ENCODE peak calls at places on chromosomes 3 and 15, in ten cellular contexts. W, Z, K, O, B, H, X, S, C and E are unnamed samples.
A peak's percentile ranks its signal among the peaks of the same experiment; 100 is the strongest.

GRCh38 chr15:74432271-74432967 is 1.3 kb downstream of the SEMA7A start:
- DNase-seq in W (no peak), Z (no peak), K (no peak), O (no peak), B (no peak), H (peak; percentile 42), X (no peak), S (no peak), C (no peak), E (no peak)

GRCh38 chr15:70863450-70864218 is 9.7 kb upstream of the LARP6 start:
- DNase-seq in W (peak; percentile 36), Z (no peak), K (no peak), O (no peak), B (no peak), H (no peak), X (no peak), S (no peak), C (no peak), E (no peak)

GRCh38 chr3:110504401-110504800 is 567.2 kb upstream of the NECTIN3 start:
- DNase-seq in W (no peak), Z (no peak), K (no peak), O (no peak), B (no peak), H (no peak), X (no peak), S (no peak), C (no peak), E (no peak)

GRCh38 chr15:72116680-72117447 is 1.1 kb downstream of the MYO9A start:
- DNase-seq in W (peak; percentile 28), Z (peak; percentile 92), K (no peak), O (peak; percentile 58), B (no peak), H (no peak), X (no peak), S (peak; percentile 18), C (peak; percentile 33), E (no peak)

GRCh38 chr3:156256256-156256655 is 135.9 kb downstream of the KCNAB1 start:
- DNase-seq in W (no peak), Z (no peak), K (no peak), O (no peak), B (no peak), H (no peak), X (no peak), S (no peak), C (no peak), E (no peak)

GRCh38 chr3:9205345-9206143 is 43.9 kb downstream of the SRGAP3 start:
- DNase-seq in W (no peak), Z (no peak), K (no peak), O (no peak), B (no peak), H (no peak), X (no peak), S (no peak), C (no peak), E (no peak)

GRCh38 chr15:89652131-89652530 is 3.1 kb downstream of the KIF7 start:
- DNase-seq in W (no peak), Z (no peak), K (no peak), O (no peak), B (peak; percentile 36), H (no peak), X (no peak), S (no peak), C (no peak), E (no peak)

GRCh38 chr3:39098473-39099000 is 8.9 kb downstream of the GORASP1 start:
- DNase-seq in W (no peak), Z (peak; percentile 80), K (no peak), O (no peak), B (no peak), H (no peak), X (no peak), S (no peak), C (no peak), E (no peak)

GRCh38 chr15:98725874-98726273 is 77.5 kb downstream of the IGF1R start:
- DNase-seq in W (no peak), Z (no peak), K (peak; percentile 59), O (no peak), B (no peak), H (no peak), X (no peak), S (no peak), C (peak; percentile 18), E (no peak)

GRCh38 chr15:98729446-98730042 is 81.2 kb downstream of the IGF1R start:
- DNase-seq in W (no peak), Z (no peak), K (no peak), O (no peak), B (no peak), H (no peak), X (no peak), S (peak; percentile 44), C (no peak), E (no peak)

GRCh38 chr15:98728811-98729160 is 80.4 kb downstream of the IGF1R start:
- DNase-seq in W (no peak), Z (no peak), K (no peak), O (no peak), B (no peak), H (no peak), X (no peak), S (no peak), C (no peak), E (no peak)

GRCh38 chr15:98728107-98728810 is 79.9 kb downstream of the IGF1R start:
- DNase-seq in W (no peak), Z (no peak), K (no peak), O (no peak), B (no peak), H (no peak), X (no peak), S (no peak), C (no peak), E (no peak)

DNA sequence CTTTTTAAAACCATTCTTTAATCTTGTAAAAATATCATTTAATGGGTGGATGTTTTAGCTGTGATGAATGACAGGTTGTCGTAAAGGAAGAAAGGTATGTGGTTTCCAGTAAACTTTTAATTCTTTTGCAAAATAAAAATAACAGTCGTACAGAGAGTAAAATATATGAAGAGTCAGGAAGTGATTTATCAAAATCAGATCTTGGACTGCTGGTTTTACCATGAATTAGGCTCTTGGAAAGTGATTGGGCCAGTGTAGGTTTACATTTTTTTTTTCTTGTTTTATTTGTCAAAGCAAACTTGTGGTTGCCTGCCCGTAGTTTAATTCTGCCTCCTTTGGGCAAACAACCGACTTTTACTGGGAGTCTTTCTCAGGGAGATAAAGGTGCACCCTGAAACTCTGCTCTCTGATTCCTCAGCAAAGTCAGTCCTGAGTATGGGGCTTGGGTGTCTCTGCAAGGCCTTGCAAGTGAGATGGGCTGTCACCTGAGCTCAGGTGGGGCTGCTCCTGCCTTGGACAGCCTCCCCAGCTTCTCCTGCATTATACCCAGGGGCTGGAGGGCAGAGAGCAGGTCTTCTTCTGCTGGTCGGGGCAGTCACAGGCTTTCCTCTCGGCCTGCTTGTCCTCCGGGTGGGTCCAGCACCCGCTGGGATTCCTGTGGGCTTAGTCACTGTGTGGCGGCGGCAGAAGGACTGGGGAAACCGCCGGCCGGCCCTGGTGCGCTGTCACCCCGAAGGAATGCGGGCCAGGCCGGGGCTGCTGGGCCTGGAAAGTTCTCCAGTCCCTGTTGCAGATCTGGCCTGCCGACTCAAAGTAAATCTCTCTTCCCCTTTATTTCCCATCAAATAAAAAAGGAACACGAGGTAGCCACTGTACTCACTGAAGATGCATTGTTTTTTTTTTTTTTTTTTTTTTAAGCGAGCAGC is 79.0 kb downstream of the IGF1R start:
- DNase-seq in W (peak; percentile 76), Z (peak; percentile 93), K (peak; percentile 92), O (peak; percentile 93), B (peak; percentile 86), H (peak; percentile 86), X (peak; percentile 89), S (peak; percentile 86), C (peak; percentile 89), E (no peak)
- H3K27ac ChIP-seq in W (no peak overlapping the region), Z (peak overlapping the region; percentile 93), K (peak overlapping the region; percentile 92), O (peak overlapping the region; percentile 98), B (peak overlapping the region; percentile 84), H (peak overlapping the region; percentile 85), X (peak overlapping the region; percentile 83), S (peak overlapping the region; percentile 93), C (peak overlapping the region; percentile 87), E (peak overlapping the region; percentile 28)

DNA sequence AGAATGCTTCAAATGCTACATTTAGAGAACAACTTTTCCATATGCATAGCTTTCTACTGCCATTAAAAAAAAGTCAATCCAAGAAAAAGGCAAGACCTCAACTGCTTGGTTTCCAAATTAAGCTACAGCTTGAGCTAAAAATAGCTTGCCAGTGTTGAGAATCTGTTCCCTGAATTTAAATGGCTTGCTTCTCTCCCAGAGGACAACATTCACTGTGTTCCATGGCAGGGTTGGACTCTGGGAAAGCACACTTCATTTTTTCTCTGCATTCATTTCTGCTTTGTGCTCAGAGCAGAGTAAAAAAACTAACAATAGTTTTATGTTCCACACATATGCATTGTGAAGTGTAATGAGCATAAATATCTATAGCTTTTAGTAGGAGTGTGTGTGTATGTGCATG is 50.3 kb upstream of the ACTL6A start:
- DNase-seq in W (no peak), Z (no peak), K (no peak), O (no peak), B (no peak), H (no peak), X (no peak), S (no peak), C (no peak), E (no peak)
- H3K27ac ChIP-seq in W (no peak overlapping the region), Z (no peak overlapping the region), K (no peak overlapping the region), O (no peak overlapping the region), B (no peak overlapping the region), H (no peak overlapping the region), X (no peak overlapping the region), S (no peak overlapping the region), C (no peak overlapping the region), E (no peak overlapping the region)

GRCh38 chr15:29018983-29019875 is 133.5 kb downstream of the APBA2 start:
- DNase-seq in W (no peak), Z (no peak), K (no peak), O (no peak), B (no peak), H (no peak), X (no peak), S (no peak), C (no peak), E (no peak)

GRCh38 chr15:29018406-29018805 is 132.6 kb downstream of the APBA2 start:
- DNase-seq in W (no peak), Z (no peak), K (peak; percentile 8), O (no peak), B (no peak), H (no peak), X (no peak), S (no peak), C (no peak), E (no peak)

GRCh38 chr15:29008846-29009245 is 123.1 kb downstream of the APBA2 start:
- DNase-seq in W (no peak), Z (no peak), K (no peak), O (no peak), B (no peak), H (no peak), X (no peak), S (no peak), C (no peak), E (no peak)

GRCh38 chr15:29012097-29012496 is 126.3 kb downstream of the APBA2 start:
- DNase-seq in W (no peak), Z (no peak), K (no peak), O (no peak), B (no peak), H (no peak), X (no peak), S (no peak), C (no peak), E (no peak)

DNA sequence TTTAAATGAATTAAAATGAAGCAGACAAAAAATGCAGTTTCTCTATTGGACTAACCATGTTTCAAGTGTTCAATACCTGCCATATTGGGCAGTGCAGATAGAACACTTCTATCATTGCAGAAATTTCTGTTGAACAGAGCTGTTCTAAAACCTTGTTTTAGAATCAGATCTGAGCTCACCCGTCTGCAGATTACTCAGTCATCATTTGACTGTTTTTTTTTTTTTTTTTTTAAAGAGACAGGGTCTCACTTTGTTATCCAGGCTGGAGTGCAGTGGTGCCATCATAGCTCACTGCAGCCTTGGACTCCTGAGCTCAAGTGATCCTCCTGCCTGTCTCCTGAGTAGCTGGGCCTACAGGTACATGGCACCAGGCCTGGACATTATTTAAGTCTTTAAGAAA is 128.7 kb downstream of the APBA2 start:
- DNase-seq in W (no peak), Z (no peak), K (no peak), O (no peak), B (no peak), H (no peak), X (no peak), S (no peak), C (no peak), E (no peak)
- H3K27ac ChIP-seq in W (no peak overlapping the region), Z (no peak overlapping the region), K (no peak overlapping the region), O (no peak overlapping the region), B (no peak overlapping the region), H (no peak overlapping the region), X (no peak overlapping the region), S (no peak overlapping the region), C (no peak overlapping the region), E (no peak overlapping the region)

GRCh38 chr3:123881771-123882170 is 2.4 kb downstream of the MYLK start:
- DNase-seq in W (no peak), Z (no peak), K (no peak), O (no peak), B (no peak), H (no peak), X (no peak), S (no peak), C (no peak), E (no peak)

GRCh38 chr3:123884993-123885392 is 861 bp upstream of the MYLK start:
- DNase-seq in W (no peak), Z (no peak), K (no peak), O (no peak), B (no peak), H (no peak), X (no peak), S (no peak), C (no peak), E (no peak)

GRCh38 chr3:123883111-123883510 is 1.0 kb downstream of the MYLK start:
- DNase-seq in W (no peak), Z (no peak), K (no peak), O (no peak), B (no peak), H (no peak), X (no peak), S (no peak), C (peak; percentile 21), E (no peak)

GRCh38 chr3:123883656-123884257 is 375 bp downstream of the MYLK start:
- DNase-seq in W (peak; percentile 15), Z (no peak), K (no peak), O (peak; percentile 67), B (peak; percentile 63), H (no peak), X (peak; percentile 26), S (no peak), C (peak; percentile 16), E (no peak)

DNA sequence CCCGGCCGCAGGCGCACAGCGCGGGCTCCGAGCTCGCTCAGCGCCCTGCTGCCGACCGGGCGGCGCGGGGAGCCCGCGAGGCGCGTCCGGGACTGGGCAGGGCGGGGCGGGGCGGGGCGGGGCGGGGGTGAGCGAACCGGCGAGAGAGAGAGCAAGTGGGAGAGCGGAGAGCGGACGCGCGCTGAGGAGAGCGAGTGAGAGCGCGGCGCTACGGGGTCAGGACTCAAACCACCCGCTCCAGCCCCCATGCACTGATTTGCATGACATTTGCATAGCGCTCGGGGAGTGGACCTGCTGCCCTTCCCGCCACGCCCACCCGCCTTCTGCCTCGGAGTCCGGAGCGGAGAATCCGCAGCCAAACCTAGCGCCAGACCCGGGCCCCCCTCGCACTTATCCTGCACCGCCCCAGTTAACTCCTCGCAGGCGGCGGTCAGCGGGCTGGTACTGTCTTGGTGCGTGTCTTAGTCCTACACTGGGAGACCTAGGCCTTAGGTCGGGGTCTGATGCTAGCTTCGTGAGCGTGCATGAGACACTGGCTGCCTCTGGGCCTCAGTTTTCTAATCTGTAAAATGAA is at the start of gene MYLK:
- DNase-seq in W (peak; percentile 78), Z (no peak), K (peak; percentile 65), O (peak; percentile 90), B (peak; percentile 78), H (peak; percentile 73), X (peak; percentile 72), S (peak; percentile 73), C (peak; percentile 68), E (peak; percentile 82)
- H3K27ac ChIP-seq in W (no peak within 1 kb of the TSS), Z (no peak within 1 kb of the TSS), K (peak within 1 kb of the TSS; percentile 17), O (peak within 1 kb of the TSS; percentile 68), B (no peak within 1 kb of the TSS), H (no peak within 1 kb of the TSS), X (peak within 1 kb of the TSS; percentile 67), S (no peak within 1 kb of the TSS), C (peak within 1 kb of the TSS; percentile 63), E (peak within 1 kb of the TSS; percentile 42)